ENCODE peak calls at places on chromosome 7, in seven cellular contexts. C, Z, Y, N, F, W and S are unnamed samples.
A peak's percentile ranks its signal among the peaks of the same experiment; 100 is the strongest.

GRCh38 chr7:135562720-135563119 is 5.0 kb downstream of the NUP205 start:
- DNase-seq in F (no peak), W (no peak), N (no peak), Z (no peak), Y (no peak), C (no peak), S (no peak)

GRCh38 chr7:22204312-22204711 is 152.6 kb downstream of the RAPGEF5 start:
- DNase-seq in Z (no peak), C (no peak), W (no peak), N (no peak), F (no peak), Y (no peak), S (no peak)

GRCh38 chr7:96187735-96188622 is 133.9 kb downstream of the SLC25A13 start:
- DNase-seq in N (no peak), Z (no peak), C (no peak), F (no peak), W (peak; percentile 2), Y (no peak), S (no peak)

GRCh38 chr7:47531584-47532492 is 50.1 kb downstream of the TNS3 start:
- DNase-seq in C (no peak), Z (no peak), W (no peak), F (no peak), Y (no peak), N (no peak), S (no peak)

GRCh38 chr7:74502216-74502891 is 48.6 kb downstream of the GTF2IRD1 start:
- DNase-seq in Z (no peak), F (no peak), Y (no peak), C (no peak), N (no peak), W (no peak), S (no peak)

GRCh38 chr7:45181286-45181960 is 23.8 kb downstream of the RAMP3 start:
- DNase-seq in Z (no peak), C (no peak), N (no peak), W (no peak), F (no peak), Y (no peak), S (no peak)

GRCh38 chr7:27283558-27283957 is 41.0 kb downstream of the EVX1 start:
- DNase-seq in W (no peak), Z (no peak), Y (no peak), F (no peak), N (no peak), C (no peak), S (no peak)

GRCh38 chr7:151087247-151088018 is 1.2 kb downstream of the AGAP3 start:
- DNase-seq in Y (peak; percentile 44), N (peak; percentile 77), F (no peak), W (peak; percentile 62), C (no peak), Z (peak; percentile 50), S (peak; percentile 13)

GRCh38 chr7:159197066-159197975 is 52.7 kb upstream of the VIPR2 start:
- DNase-seq in C (peak; percentile 20), Y (no peak), Z (no peak), F (peak; percentile 80), N (no peak), W (peak; percentile 17), S (no peak)

GRCh38 chr7:121798076-121798475 is 74.9 kb upstream of the PTPRZ1 start:
- DNase-seq in N (no peak), F (no peak), Y (no peak), W (no peak), Z (no peak), C (no peak), S (no peak)

GRCh38 chr7:91565499-91566331 is 301.5 kb downstream of the FZD1 start:
- DNase-seq in F (no peak), W (no peak), Z (peak; percentile 92), C (no peak), N (peak; percentile 19), Y (no peak), S (no peak)

GRCh38 chr7:260441-261281 is 29.3 kb upstream of the FOXL3 start:
- DNase-seq in C (no peak), N (no peak), Z (no peak), W (peak; percentile 83), F (no peak), Y (no peak), S (no peak)

GRCh38 chr7:70614237-70614984 is 517.5 kb upstream of the GALNT17 start:
- DNase-seq in W (peak; percentile 47), F (no peak), Z (peak; percentile 96), N (peak; percentile 66), Y (no peak), C (no peak), S (peak; percentile 10)

GRCh38 chr7:30503273-30504212 is 1.1 kb downstream of the GGCT start:
- DNase-seq in F (no peak), N (no peak), Z (no peak), Y (no peak), W (no peak), C (no peak), S (no peak)

GRCh38 chr7:92916751-92917369 is 80.5 kb upstream of the CDK6 start:
- DNase-seq in C (peak; percentile 21), F (no peak), W (no peak), Y (no peak), N (no peak), Z (no peak), S (no peak)

GRCh38 chr7:132930881-132931280 is 151.0 kb downstream of the CHCHD3 start:
- DNase-seq in C (peak; percentile 4), N (no peak), W (no peak), Y (peak; percentile 32), Z (no peak), F (no peak), S (no peak)

GRCh38 chr7:52270301-52270700 is 765.1 kb upstream of the POM121L12 start:
- DNase-seq in Y (peak; percentile 87), W (no peak), N (no peak), Z (no peak), F (no peak), C (no peak), S (no peak)

GRCh38 chr7:157021071-157021891 is 10.8 kb upstream of the MNX1 start:
- DNase-seq in N (no peak), C (no peak), Z (no peak), F (no peak), W (no peak), Y (no peak), S (no peak)

GRCh38 chr7:128860158-128861073 is 2.2 kb upstream of the ATP6V1F start:
- DNase-seq in C (no peak), W (no peak), Z (no peak), Y (no peak), N (no peak), F (no peak), S (no peak)

GRCh38 chr7:18117482-18117881 is 89.8 kb upstream of the PRPS1L1 start:
- DNase-seq in F (no peak), Z (no peak), Y (no peak), N (no peak), C (no peak), W (no peak), S (peak; percentile 33)

GRCh38 chr7:42237162-42237821 is at the start of gene GLI3:
- DNase-seq in Z (no peak), W (peak; percentile 53), C (peak; percentile 92), N (peak; percentile 90), Y (peak; percentile 90), F (peak; percentile 79), S (peak; percentile 68)

GRCh38 chr7:30559566-30559965 is 35.1 kb upstream of the GARS1 start:
- DNase-seq in C (no peak), F (no peak), W (no peak), Z (no peak), N (no peak), Y (peak; percentile 54), S (no peak)

GRCh38 chr7:159067870-159068787 is 76.5 kb downstream of the VIPR2 start:
- DNase-seq in W (peak; percentile 29), F (peak; percentile 20), N (peak; percentile 63), Y (no peak), C (no peak), Z (no peak), S (no peak)

GRCh38 chr7:121961491-121961890 is 88.5 kb downstream of the PTPRZ1 start:
- DNase-seq in Z (no peak), Y (no peak), C (no peak), N (no peak), W (no peak), F (no peak), S (no peak)

GRCh38 chr7:41942468-41943097 is 239.7 kb upstream of the INHBA start:
- DNase-seq in C (no peak), F (no peak), Z (no peak), Y (no peak), W (peak; percentile 59), N (peak; percentile 45), S (no peak)

GRCh38 chr7:28145931-28146330 is 34.7 kb downstream of the JAZF1 start:
- DNase-seq in W (no peak), N (no peak), Y (no peak), Z (no peak), C (no peak), F (no peak), S (no peak)

GRCh38 chr7:155466814-155467675 is 9.1 kb downstream of the EN2 start:
- DNase-seq in Z (no peak), W (peak; percentile 21), F (no peak), C (no peak), N (no peak), Y (no peak), S (no peak)

GRCh38 chr7:21469894-21470293 is 42.0 kb downstream of the SP4 start:
- DNase-seq in W (no peak), N (no peak), F (no peak), Z (no peak), C (peak; percentile 5), Y (no peak), S (no peak)

GRCh38 chr7:150945853-150946825 is 32.0 kb downstream of the KCNH2 start:
- DNase-seq in Z (peak; percentile 93), C (no peak), Y (no peak), N (no peak), W (no peak), F (no peak), S (no peak)

GRCh38 chr7:155965010-155965409 is 152.7 kb upstream of the SHH start:
- DNase-seq in Z (no peak), F (no peak), Y (no peak), N (no peak), C (no peak), W (no peak), S (no peak)

GRCh38 chr7:18019562-18019961 is 8.1 kb downstream of the PRPS1L1 start:
- DNase-seq in W (no peak), Y (peak; percentile 98), N (no peak), F (no peak), Z (no peak), C (peak; percentile 26), S (no peak)

GRCh38 chr7:32785365-32785764 is 106.2 kb downstream of the KBTBD2 start:
- DNase-seq in Z (no peak), C (no peak), W (no peak), N (no peak), Y (peak; percentile 11), F (no peak), S (no peak)

GRCh38 chr7:130930260-130930659 is 196.3 kb upstream of the KLF14 start:
- DNase-seq in Y (no peak), C (no peak), N (no peak), F (no peak), Z (no peak), W (peak; percentile 58), S (no peak)

GRCh38 chr7:158030566-158030965 is 557.1 kb downstream of the PTPRN2 start:
- DNase-seq in F (no peak), C (no peak), Z (no peak), N (no peak), W (no peak), Y (no peak), S (no peak)

GRCh38 chr7:636396-636795 is 90.1 kb upstream of the DNAAF5 start:
- DNase-seq in N (no peak), F (no peak), W (peak; percentile 49), Y (no peak), C (peak; percentile 87), Z (no peak), S (no peak)

GRCh38 chr7:117137868-117138267 is 184.6 kb downstream of the ST7 start:
- DNase-seq in F (no peak), W (no peak), Y (no peak), Z (no peak), C (no peak), N (no peak), S (no peak)

GRCh38 chr7:94323872-94324271 is 70.8 kb upstream of the COL1A2 start:
- DNase-seq in Z (no peak), F (no peak), Y (no peak), N (no peak), W (no peak), C (no peak), S (no peak)

GRCh38 chr7:24851791-24852190 is 94.5 kb upstream of the GSDME start:
- DNase-seq in N (no peak), C (peak; percentile 40), W (no peak), F (peak; percentile 17), Z (no peak), Y (peak; percentile 29), S (no peak)